ENCODE peak calls at places on chromosome 14, in six cellular contexts. A is stimulated activated CD8-positive, alpha-beta memory T cell treated with anti-CD3 and anti-CD28 coated beads, Interleukin-7, amount 100 ng/mL, for 1 hour; Z is HS-5; M is iPS-NIHi11; J is activated CD4-positive, alpha-beta T cell treated with anti-CD3 and anti-CD28 coated beads for 48 hours; O is sigmoid colon. X is an unnamed sample.

GRCh38 chr14:76924363-76925151 is 98.3 kb downstream of the LRRC74A start:
- DNase-seq in M (peak; percentile 84), A (no peak), Z (no peak), O (no peak), J (peak; percentile 50), X (peak; percentile 66)

GRCh38 chr14:67385618-67386017 is 25.5 kb downstream of the EIF2S1 start:
- DNase-seq in M (no peak), J (no peak), O (no peak), A (no peak), Z (no peak), X (no peak)

GRCh38 chr14:75025876-75026275 is 23.2 kb downstream of the EIF2B2 start:
- DNase-seq in A (no peak), M (no peak), Z (no peak), J (no peak), O (no peak), X (no peak)

GRCh38 chr14:90522585-90523191 is 125.9 kb downstream of the CALM1 start:
- DNase-seq in O (peak; percentile 95), M (no peak), A (no peak), Z (no peak), J (no peak), X (no peak)

GRCh38 chr14:96676161-96676560 is 121.0 kb upstream of the VRK1 start:
- DNase-seq in O (no peak), A (no peak), J (no peak), M (no peak), Z (no peak), X (no peak)

GRCh38 chr14:39140170-39140569 is 26.0 kb downstream of the GEMIN2 start:
- DNase-seq in O (no peak), J (no peak), Z (no peak), M (peak; percentile 46), A (no peak), X (no peak)

GRCh38 chr14:54637829-54638446 is 71.0 kb downstream of the SAMD4A start:
- DNase-seq in J (no peak), Z (peak; percentile 91), A (no peak), M (no peak), O (no peak), X (peak; percentile 8)

GRCh38 chr14:91378945-91379932 is 38.4 kb downstream of the CCDC88C start:
- DNase-seq in M (no peak), O (no peak), Z (no peak), A (no peak), J (no peak), X (no peak)

GRCh38 chr14:24513009-24513408 is 4.9 kb upstream of the CMA1 start:
- DNase-seq in M (peak; percentile 37), J (no peak), O (no peak), Z (no peak), A (no peak), X (peak; percentile 63)

GRCh38 chr14:96091941-96092411 is 52.8 kb downstream of the C14orf132 start:
- DNase-seq in A (no peak), J (no peak), M (no peak), O (no peak), Z (no peak), X (no peak)

GRCh38 chr14:37172024-37172869 is at the start of gene SLC25A21:
- DNase-seq in Z (no peak), O (peak; percentile 87), J (peak; percentile 20), M (peak; percentile 82), A (no peak), X (peak; percentile 74)

GRCh38 chr14:94461526-94462218 is 9.1 kb upstream of the SERPINA11 start:
- DNase-seq in Z (no peak), A (no peak), M (no peak), O (no peak), J (no peak), X (no peak)

GRCh38 chr14:19800282-19801117 is 3.1 kb upstream of the OR4N2 start:
- DNase-seq in Z (no peak), J (no peak), A (no peak), O (no peak), M (no peak), X (no peak)

GRCh38 chr14:64506751-64507150 is 2.2 kb downstream of the ZBTB1 start:
- DNase-seq in Z (no peak), A (no peak), M (no peak), O (no peak), J (no peak), X (no peak)

GRCh38 chr14:51834218-51834617 is 26.2 kb upstream of the GNG2 start:
- DNase-seq in A (no peak), J (no peak), O (no peak), Z (no peak), M (no peak), X (no peak)

GRCh38 chr14:92482621-92483319 is 30.8 kb upstream of the RIN3 start:
- DNase-seq in A (no peak), J (no peak), M (no peak), Z (no peak), O (no peak), X (no peak)

GRCh38 chr14:37179896-37180502 is 7.6 kb upstream of the SLC25A21 start:
- DNase-seq in O (no peak), J (no peak), A (no peak), Z (peak; percentile 70), M (no peak), X (no peak)

GRCh38 chr14:61568572-61569011 is 126.7 kb upstream of the HIF1A start:
- DNase-seq in O (no peak), A (peak; percentile 14), J (peak; percentile 69), M (peak; percentile 69), Z (no peak), X (peak; percentile 34)

GRCh38 chr14:100308112-100308792 is 2.0 kb upstream of the SLC25A29 start:
- DNase-seq in Z (no peak), O (no peak), J (no peak), M (no peak), A (no peak), X (no peak)

GRCh38 chr14:51085007-51085406 is 9.9 kb downstream of the TRIM9 start:
- DNase-seq in A (no peak), Z (no peak), M (no peak), J (no peak), O (no peak), X (no peak)

GRCh38 chr14:95025941-95026340 is 131.4 kb downstream of the DICER1 start:
- DNase-seq in O (peak; percentile 45), M (no peak), A (no peak), J (no peak), Z (no peak), X (no peak)

GRCh38 chr14:89349196-89350008 is 67.6 kb downstream of the FOXN3 start:
- DNase-seq in O (peak; percentile 81), A (no peak), Z (no peak), M (peak; percentile 76), J (no peak), X (peak; percentile 35)

GRCh38 chr14:99574099-99574880 is 29.7 kb downstream of the CCDC85C start:
- DNase-seq in M (peak; percentile 46), J (no peak), O (no peak), A (no peak), Z (no peak), X (peak; percentile 55)

GRCh38 chr14:104359301-104359968 is 220.1 kb upstream of the C14orf180 start:
- DNase-seq in O (peak; percentile 45), M (no peak), J (no peak), A (no peak), Z (no peak), X (no peak)

GRCh38 chr14:20684662-20685456 is 499 bp downstream of the RNASE4 start:
- DNase-seq in O (peak; percentile 88), J (no peak), M (no peak), A (no peak), Z (peak; percentile 53), X (peak; percentile 34)

GRCh38 chr14:105931808-105932483 is 405.6 kb downstream of the TMEM121 start:
- DNase-seq in Z (no peak), J (no peak), M (no peak), A (no peak), O (no peak), X (no peak)

GRCh38 chr14:22276913-22277816 is 311.9 kb downstream of the DAD1 start:
- DNase-seq in Z (no peak), J (no peak), A (no peak), M (peak; percentile 29), O (no peak), X (no peak)

GRCh38 chr14:94933411-94933964 is 163.6 kb upstream of the GSC start:
- DNase-seq in O (no peak), A (no peak), Z (no peak), J (no peak), M (no peak), X (no peak)

GRCh38 chr14:101125719-101126375 is 222.3 kb upstream of the RTL1 start:
- DNase-seq in O (peak; percentile 55), M (no peak), J (no peak), Z (no peak), A (no peak), X (no peak)

GRCh38 chr14:55245657-55246268 is 25.5 kb upstream of the FBXO34 start:
- DNase-seq in Z (no peak), A (no peak), O (no peak), M (peak; percentile 26), J (peak; percentile 16), X (no peak)

GRCh38 chr14:77931441-77931840 is 131.5 kb downstream of the ADCK1 start:
- DNase-seq in M (no peak), Z (no peak), O (no peak), J (no peak), A (no peak), X (no peak)

GRCh38 chr14:98548071-98548686 is 723.8 kb downstream of the BCL11B start:
- DNase-seq in A (no peak), M (no peak), O (no peak), Z (no peak), J (peak; percentile 59), X (no peak)

X was measured in nephron progenitor cell.